ENCODE peak calls at places on chromosomes 16 and 17, in five cellular contexts. M is trophoblast cell, L is neuronal stem cell, H is IMR-90, R is H1. A is an unnamed sample. For H3K79me1, the result is how much of the 10 kb centered on the place peaks cover.

GRCh38 chr17:9402590-9403199 is 172.9 kb downstream of the STX8 start:
- DNase-seq in R (peak), H (peak), L (no peak), M (peak), A (peak)

GRCh38 chr17:55442953-55443683 is 21.5 kb upstream of the MMD start:
- DNase-seq in M (peak), H (peak), L (no peak), R (no peak), A (no peak)

GRCh38 chr16:58661199-58661830 is 23.3 kb downstream of the SLC38A7 start:
- DNase-seq in M (peak), L (peak), H (peak), R (peak), A (peak)

GRCh38 chr17:12388206-12388605 is 277.5 kb upstream of the MYOCD start:
- DNase-seq in M (no peak), R (no peak), H (peak), L (no peak), A (peak)

GRCh38 chr16:391885-392335 is 5.1 kb upstream of the NME4 start:
- DNase-seq in L (no peak), R (peak), H (peak), M (peak), A (peak)

GRCh38 chr17:4854181-4854681 is 21.1 kb downstream of the MINK1 start:
- DNase-seq in L (no peak), H (peak), M (peak), R (no peak), A (peak)

GRCh38 chr16:17303101-17303500 is 167.7 kb downstream of the XYLT1 start:
- DNase-seq in M (no peak), H (no peak), L (no peak), R (no peak), A (no peak)

GRCh38 chr16:49855822-49856740 is at the start of gene ZNF423:
- DNase-seq in L (peak), R (no peak), M (no peak), H (no peak), A (peak)

GRCh38 chr16:12341423-12341822 is 364.9 kb downstream of the SNX29 start:
- DNase-seq in R (no peak), L (no peak), M (peak), H (peak), A (peak)

GRCh38 chr16:3152022-3152272 is 17.1 kb downstream of the ZNF213 start:
- DNase-seq in M (no peak), L (no peak), R (no peak), H (no peak), A (no peak)

GRCh38 chr17:39640493-39641118 is 3.7 kb downstream of the STARD3 start:
- DNase-seq in L (no peak), M (no peak), R (no peak), H (no peak), A (no peak)

GRCh38 chr16:73095142-73095791 is 47.3 kb upstream of the ZFHX3 start:
- DNase-seq in M (no peak), H (peak), L (no peak), R (no peak), A (no peak)

GRCh38 chr17:39164675-39165143 is 1.3 kb downstream of the ARL5C start:
- DNase-seq in M (peak), R (peak), H (peak), L (peak), A (peak)

GRCh38 chr17:77748436-77748835 is 210.1 kb upstream of the TNRC6C start:
- DNase-seq in L (no peak), M (no peak), R (no peak), H (no peak), A (no peak)

GRCh38 chr16:17076121-17076757 is 394.5 kb downstream of the XYLT1 start:
- DNase-seq in L (no peak), H (peak), M (no peak), R (no peak), A (no peak)

GRCh38 chr17:44005865-44006580 is 1.6 kb downstream of the NAGS start:
- DNase-seq in M (no peak), R (no peak), H (no peak), L (no peak), A (peak)

GRCh38 chr17:48048321-48049140 is at the start of gene NFE2L1:
- DNase-seq in L (no peak), R (peak), H (peak), M (peak), A (peak)

GRCh38 chr16:83898463-83899271 is at the start of gene MLYCD:
- DNase-seq in H (peak), L (peak), R (peak), M (peak), A (peak)

GRCh38 chr17:2959371-2960130 is 103.9 kb downstream of the OR1D5 start:
- DNase-seq in R (no peak), L (no peak), M (peak), H (no peak), A (no peak)

GRCh38 chr17:32498362-32498761 is 11.6 kb downstream of the CDK5R1 start:
- DNase-seq in L (no peak), R (no peak), H (no peak), M (no peak), A (peak)

GRCh38 chr17:17063546-17064122 is 21.4 kb downstream of the MPRIP start:
- DNase-seq in R (no peak), M (no peak), H (no peak), L (no peak), A (no peak)

GRCh38 chr17:57988301-57989010 is 402 bp upstream of the VEZF1 start:
- DNase-seq in R (no peak), H (peak), L (peak), M (peak), A (peak)

GRCh38 chr17:57985675-57985974 is 2.4 kb downstream of the VEZF1 start:
- DNase-seq in M (no peak), R (no peak), L (no peak), H (peak), A (no peak)

GRCh38 chr17:57987582-57988300 is at the start of gene VEZF1:
- DNase-seq in R (no peak), M (peak), H (peak), L (peak), A (peak)

GRCh38 chr17:57984936-57985674 is 2.9 kb downstream of the VEZF1 start:
- DNase-seq in R (no peak), L (no peak), H (no peak), M (peak), A (no peak)

GRCh38 chr17:57986841-57987581 is 1.0 kb downstream of the VEZF1 start:
- DNase-seq in H (peak), L (peak), M (peak), R (no peak), A (peak)
- H3K4ac ChIP-seq in H (peak), L (no peak), M (peak), R (no peak), A (peak)

DNA sequence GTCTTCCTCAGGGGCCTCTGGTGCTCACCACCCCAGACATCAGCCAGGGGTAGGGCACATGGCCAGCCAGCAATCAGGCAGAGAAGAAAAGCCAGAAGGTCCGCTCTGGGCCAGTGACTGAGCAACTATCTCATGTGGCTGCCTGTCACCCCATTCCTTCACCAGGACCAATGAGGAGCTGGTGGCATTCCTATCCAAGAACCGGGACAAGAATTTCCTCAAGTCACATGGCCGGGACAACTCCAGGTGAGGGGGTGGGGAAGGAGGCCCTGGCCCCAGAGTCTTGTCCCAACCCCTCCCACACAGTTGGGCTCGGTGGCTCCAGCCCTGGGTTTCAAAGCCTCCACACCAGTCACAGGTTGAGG is 9.4 kb downstream of the XYLT2 start:
- DNase-seq in M (no peak), H (no peak), L (no peak), R (no peak), A (no peak)
- H3K79me1 ChIP-seq in M (under half), H (under half), L (under half), R (under half), A (under half)

DNA sequence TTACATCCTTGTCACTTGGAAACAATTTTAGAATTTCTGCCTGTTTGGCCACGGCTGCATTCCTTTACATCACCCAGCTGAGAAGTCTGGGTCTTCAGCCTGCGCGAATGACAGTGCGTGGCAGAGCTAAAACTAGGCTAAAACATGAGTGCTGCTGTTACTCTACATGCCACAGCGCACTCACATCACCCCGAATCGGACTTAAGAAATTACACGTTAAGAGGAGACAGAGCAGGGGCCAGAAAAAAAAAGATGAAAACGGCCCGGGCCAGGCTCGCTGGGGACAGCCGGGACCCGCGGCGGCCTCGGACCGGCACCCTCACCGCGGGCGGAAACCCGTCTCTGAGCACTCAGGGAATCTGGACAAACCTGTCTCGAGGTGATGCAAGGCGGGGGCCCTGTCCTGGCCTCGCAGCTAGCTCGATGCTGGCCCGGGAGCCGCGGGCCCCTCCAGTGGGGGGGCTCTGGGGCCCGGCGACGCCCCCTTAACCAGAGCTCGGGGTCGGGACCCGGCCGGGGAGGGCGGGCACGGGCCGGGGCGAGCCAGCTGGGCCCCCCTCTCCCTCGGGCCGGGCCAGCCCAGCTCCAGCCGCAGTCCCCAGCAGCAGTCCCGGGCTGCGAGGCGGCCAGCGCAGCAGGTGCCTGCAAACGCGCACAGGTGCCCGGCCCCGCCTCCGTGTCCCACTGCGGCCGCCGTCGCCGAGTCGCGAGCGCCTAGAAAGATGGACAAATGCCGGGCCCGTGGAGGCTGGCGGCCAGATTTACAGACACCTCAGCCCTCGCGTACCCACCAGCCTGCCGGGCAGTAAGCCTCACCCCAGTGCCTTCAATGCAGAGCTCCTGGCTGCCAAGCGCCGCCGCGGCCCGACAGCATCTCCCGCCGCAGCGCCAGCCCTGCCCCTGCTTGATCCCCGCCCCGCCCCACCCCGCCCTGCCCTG is at the start of gene AKTIP:
- DNase-seq in R (no peak), M (peak), H (peak), L (peak), A (peak)
- H3K4ac ChIP-seq in R (peak), M (peak), H (peak), L (no peak), A (no peak)

DNA sequence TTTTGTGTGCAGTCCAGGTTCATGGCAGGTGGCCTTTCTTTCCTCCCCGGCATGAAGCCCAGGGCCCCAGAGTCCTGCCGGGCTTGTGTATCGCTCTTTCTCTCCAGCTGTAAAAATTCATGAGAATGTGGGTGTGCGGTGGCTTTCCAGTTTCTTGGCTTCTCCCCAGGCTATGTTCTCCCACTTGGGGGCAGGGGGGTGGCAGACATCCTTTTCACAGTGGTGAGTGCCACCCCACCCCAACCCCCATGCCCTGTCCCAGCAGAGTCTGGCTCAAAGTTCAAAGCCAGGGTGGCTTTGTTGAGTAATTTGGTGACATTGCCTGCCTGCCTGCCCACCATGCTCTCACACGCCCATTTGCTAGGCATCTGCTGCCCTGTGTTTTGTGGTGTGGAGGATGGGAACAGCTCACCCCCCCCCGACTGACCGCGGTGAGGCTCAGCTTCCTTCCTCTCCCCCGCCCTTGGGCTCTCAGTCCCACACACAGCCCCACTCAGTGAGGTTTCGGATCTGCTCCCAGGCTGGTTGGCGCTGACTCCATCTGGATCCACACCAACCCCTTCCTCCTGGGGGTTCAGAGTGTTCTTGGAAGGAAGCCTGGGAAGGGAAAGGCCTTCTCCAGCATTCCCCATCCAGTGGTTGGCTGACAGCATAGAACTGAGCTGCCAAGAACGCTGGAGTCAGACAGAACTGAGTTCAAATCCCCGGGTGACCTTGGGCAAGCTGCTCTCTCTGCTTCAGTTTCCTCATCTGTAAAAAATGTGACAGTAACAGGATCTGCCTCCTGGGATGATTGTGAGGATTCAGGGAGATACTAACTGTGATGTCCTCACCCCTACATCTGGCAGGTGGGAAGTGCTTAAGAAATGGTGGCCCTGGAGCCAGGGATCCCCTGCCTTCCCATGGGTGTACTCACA is 36.1 kb downstream of the CHD9 start:
- DNase-seq in L (no peak), R (no peak), M (no peak), H (peak), A (peak)
- H3K79me1 ChIP-seq in L (under half), R (under half), M (under half), H (under half), A (under half)

DNA sequence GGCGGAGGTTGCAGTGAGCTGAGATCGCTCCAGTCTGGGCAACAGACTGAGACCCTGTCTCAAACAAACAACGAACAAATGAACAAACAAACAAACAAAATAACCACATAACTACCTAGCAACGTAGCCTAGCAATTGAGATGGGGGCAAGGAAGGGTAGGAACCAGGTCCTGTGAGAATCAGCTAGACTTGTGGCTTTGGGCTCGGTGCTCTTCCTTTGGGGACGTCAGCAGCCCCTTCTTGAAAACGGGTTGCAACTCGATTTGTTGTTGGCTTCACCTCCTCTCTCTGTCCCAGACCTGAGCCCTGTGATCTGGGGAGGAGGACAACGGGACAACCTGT is 72.2 kb downstream of the ABCC1 start:
- DNase-seq in M (no peak), R (no peak), H (no peak), L (no peak), A (no peak)
- H3K4ac ChIP-seq in M (no peak), R (no peak), H (peak), L (no peak), A (no peak)

GRCh38 chr16:81520151-81520470 is 75.5 kb downstream of the CMIP start:
- DNase-seq in L (no peak), R (no peak), H (no peak), M (no peak), A (no peak)

GRCh38 chr16:81517630-81518438 is 73.2 kb downstream of the CMIP start:
- DNase-seq in L (no peak), H (peak), R (no peak), M (no peak), A (peak)

GRCh38 chr16:81519298-81520150 is 74.9 kb downstream of the CMIP start:
- DNase-seq in L (no peak), M (peak), H (no peak), R (no peak), A (no peak)

GRCh38 chr16:81517150-81517499 is 72.5 kb downstream of the CMIP start:
- DNase-seq in R (no peak), L (no peak), M (no peak), H (no peak), A (no peak)

GRCh38 chr16:81518439-81518757 is 73.8 kb downstream of the CMIP start:
- DNase-seq in R (no peak), M (no peak), L (no peak), H (no peak), A (no peak)
- H3K79me1 ChIP-seq in R (under half), M (under half), L (under half), H (under half), A (under half)

DNA sequence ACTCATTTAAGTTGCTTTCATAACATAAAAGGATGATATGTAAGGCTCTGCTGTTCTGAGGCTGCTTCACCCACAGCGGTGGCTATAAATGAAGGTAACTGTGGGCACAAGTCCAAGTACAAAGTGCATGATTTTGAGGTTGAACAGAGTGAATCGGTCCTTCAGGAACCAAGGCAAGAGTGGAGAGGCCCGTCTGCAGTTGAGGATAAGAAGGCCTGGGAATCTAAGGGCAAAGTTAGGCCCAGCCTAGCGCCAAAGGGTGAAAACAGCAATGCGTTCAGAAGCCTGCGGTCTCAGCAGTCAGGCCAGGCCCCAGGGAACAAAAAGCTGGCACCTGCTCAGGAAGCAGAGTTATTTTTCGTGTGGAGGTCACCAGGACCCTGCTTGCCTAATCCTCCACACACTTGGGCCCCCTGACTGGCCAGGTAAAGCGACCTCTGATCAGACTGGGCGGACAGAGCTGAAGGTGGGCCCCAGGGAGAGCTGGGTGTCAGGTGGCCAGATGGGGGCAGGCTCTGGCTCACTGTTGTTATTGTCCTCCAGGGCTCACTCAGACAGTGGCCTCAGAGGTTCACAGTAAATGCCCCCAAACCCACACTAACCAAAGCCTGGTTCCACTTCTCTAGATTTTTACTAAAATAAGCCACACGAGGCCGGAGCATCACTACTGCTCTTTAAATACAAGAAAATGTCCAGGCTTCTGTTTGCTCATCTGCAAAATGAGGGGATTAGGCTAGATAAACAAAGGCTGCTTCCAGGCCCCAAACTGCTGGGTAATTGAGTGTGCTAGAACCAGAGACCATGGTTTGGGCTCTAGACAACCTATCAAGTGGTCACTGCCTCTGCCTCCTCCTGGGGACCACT is 46.4 kb downstream of the TEX2 start:
- DNase-seq in H (peak), L (no peak), M (no peak), R (no peak), A (peak)
- H3K4ac ChIP-seq in H (peak), L (no peak), M (peak), R (no peak), A (no peak)

GRCh38 chr17:80696456-80696855 is 151.8 kb downstream of the RPTOR start:
- DNase-seq in H (no peak), M (no peak), R (no peak), L (no peak), A (no peak)

GRCh38 chr17:80698297-80698696 is 153.7 kb downstream of the RPTOR start:
- DNase-seq in R (no peak), L (no peak), H (no peak), M (no peak), A (no peak)

GRCh38 chr17:80694992-80695912 is 150.6 kb downstream of the RPTOR start:
- DNase-seq in R (no peak), L (no peak), H (no peak), M (no peak), A (no peak)

GRCh38 chr17:80695979-80696378 is 151.3 kb downstream of the RPTOR start:
- DNase-seq in R (no peak), M (no peak), H (no peak), L (no peak), A (no peak)

DNA sequence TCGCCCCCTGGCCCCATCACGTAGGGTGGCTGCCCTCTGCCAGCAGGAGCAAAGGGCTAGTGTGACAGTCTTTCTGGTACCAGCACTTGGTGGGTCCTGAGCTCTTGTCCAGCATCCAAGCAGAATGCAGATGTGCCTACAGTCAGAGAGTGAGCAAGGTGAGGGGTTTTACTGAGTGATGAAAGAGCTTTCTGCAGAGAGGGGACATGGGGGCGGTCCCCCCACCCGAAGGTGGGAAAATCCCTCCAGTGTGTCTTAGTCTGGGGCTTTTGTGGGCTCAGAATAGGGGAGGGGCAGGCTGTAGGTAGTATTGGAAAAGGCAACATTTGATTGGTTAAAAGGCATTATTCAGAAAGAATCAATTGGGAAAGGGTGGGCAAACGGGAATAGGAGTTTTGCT is 152.3 kb downstream of the RPTOR start:
- DNase-seq in L (no peak), M (no peak), R (no peak), H (no peak), A (no peak)
- H3K79me1 ChIP-seq in L (under half), M (under half), R (under half), H (under half), A (under half)